ENCODE peak calls at places on chromosomes 13 and 19, in six cellular contexts. O is lung, D is psoas muscle, Q is thoracic aorta, V is fibroblast of mammary gland, L is AG09319. N is an unnamed sample.

GRCh38 chr13:45092668-45093067 is 27.6 kb upstream of the GTF2F2 start:
- DNase-seq in O (no peak), D (no peak), Q (no peak), V (peak), L (peak), N (peak)

GRCh38 chr19:49425922-49426592 is 869 bp downstream of the GFY start:
- DNase-seq in O (no peak), D (no peak), Q (no peak), V (peak), L (no peak), N (no peak)

GRCh38 chr19:48746738-48747575 is at the start of gene IZUMO1:
- DNase-seq in O (peak), D (peak), Q (peak), V (peak), L (peak), N (peak)

GRCh38 chr19:51368366-51369282 is at the start of gene CLDND2:
- DNase-seq in O (no peak), D (peak), Q (no peak), V (no peak), L (no peak), N (no peak)

GRCh38 chr13:19618925-19619324 is 14.5 kb upstream of the MPHOSPH8 start:
- DNase-seq in O (no peak), D (no peak), Q (no peak), V (peak), L (no peak), N (peak)

GRCh38 chr13:28093871-28094270 is 6.5 kb downstream of the FLT3 start:
- DNase-seq in O (no peak), D (no peak), Q (no peak), V (no peak), L (no peak), N (no peak)

GRCh38 chr19:51417107-51417806 is at the start of gene SIGLEC10:
- DNase-seq in O (peak), D (no peak), Q (no peak), V (peak), L (no peak), N (no peak)

GRCh38 chr19:50858896-50859295 is 4.2 kb downstream of the KLK3 start:
- DNase-seq in O (no peak), D (no peak), Q (no peak), V (no peak), L (no peak), N (no peak)

GRCh38 chr13:113783482-113783881 is 24.5 kb downstream of the TMEM255B start:
- DNase-seq in O (no peak), D (no peak), Q (no peak), V (no peak), L (no peak), N (no peak)

GRCh38 chr19:13176345-13176744 is 26.1 kb downstream of the IER2 start:
- DNase-seq in O (no peak), D (no peak), Q (no peak), V (no peak), L (no peak), N (no peak)

GRCh38 chr13:100096526-100096925 is 7.6 kb downstream of the PCCA start:
- DNase-seq in O (no peak), D (no peak), Q (no peak), V (no peak), L (no peak), N (no peak)

GRCh38 chr19:14116918-14117578 is 514 bp downstream of the PRKACA start:
- DNase-seq in O (peak), D (peak), Q (no peak), V (no peak), L (no peak), N (no peak)

GRCh38 chr13:109312399-109312798 is 474.0 kb downstream of the IRS2 start:
- DNase-seq in O (no peak), D (no peak), Q (no peak), V (no peak), L (no peak), N (no peak)

GRCh38 chr13:109301276-109301675 is 485.1 kb downstream of the IRS2 start:
- DNase-seq in O (no peak), D (no peak), Q (no peak), V (no peak), L (no peak), N (no peak)

GRCh38 chr13:109309625-109310363 is 476.6 kb downstream of the IRS2 start:
- DNase-seq in O (no peak), D (no peak), Q (no peak), V (no peak), L (no peak), N (no peak)

GRCh38 chr13:109301711-109302110 is 484.7 kb downstream of the IRS2 start:
- DNase-seq in O (no peak), D (no peak), Q (no peak), V (no peak), L (no peak), N (no peak)

DNA sequence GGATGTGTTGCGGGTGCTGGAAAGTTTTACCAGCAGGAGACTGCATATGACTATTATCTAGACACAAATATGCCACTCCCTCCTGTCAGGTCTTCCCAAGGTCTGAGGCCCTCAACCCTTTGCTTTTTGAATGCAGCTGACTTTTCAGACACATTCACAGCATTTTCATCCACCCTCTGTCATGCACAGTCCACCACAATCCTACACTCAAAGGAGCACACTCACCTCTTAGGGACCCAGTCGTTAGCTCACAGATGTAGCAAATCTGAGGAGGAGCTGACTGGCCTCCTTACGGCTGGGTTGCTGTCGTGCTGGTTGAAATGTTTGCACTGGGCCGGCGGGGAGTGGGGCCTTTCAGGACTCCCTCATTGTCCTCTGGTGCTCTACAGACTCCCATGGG is 479.4 kb downstream of the IRS2 start:
- DNase-seq in O (no peak), D (no peak), Q (no peak), V (no peak), L (no peak), N (no peak)
- TF ChIP-seq CTCF in O (no peak), D (no peak), Q (no peak), V (no peak), L (no peak), N (no peak)

GRCh38 chr19:16659832-16660708 is at the start of gene SMIM7:
- DNase-seq in O (peak), D (peak), Q (peak), V (peak), L (peak), N (peak)
- TF ChIP-seq CTCF in O (no peak), D (peak), Q (no peak), V (no peak), L (peak), N (peak)

DNA sequence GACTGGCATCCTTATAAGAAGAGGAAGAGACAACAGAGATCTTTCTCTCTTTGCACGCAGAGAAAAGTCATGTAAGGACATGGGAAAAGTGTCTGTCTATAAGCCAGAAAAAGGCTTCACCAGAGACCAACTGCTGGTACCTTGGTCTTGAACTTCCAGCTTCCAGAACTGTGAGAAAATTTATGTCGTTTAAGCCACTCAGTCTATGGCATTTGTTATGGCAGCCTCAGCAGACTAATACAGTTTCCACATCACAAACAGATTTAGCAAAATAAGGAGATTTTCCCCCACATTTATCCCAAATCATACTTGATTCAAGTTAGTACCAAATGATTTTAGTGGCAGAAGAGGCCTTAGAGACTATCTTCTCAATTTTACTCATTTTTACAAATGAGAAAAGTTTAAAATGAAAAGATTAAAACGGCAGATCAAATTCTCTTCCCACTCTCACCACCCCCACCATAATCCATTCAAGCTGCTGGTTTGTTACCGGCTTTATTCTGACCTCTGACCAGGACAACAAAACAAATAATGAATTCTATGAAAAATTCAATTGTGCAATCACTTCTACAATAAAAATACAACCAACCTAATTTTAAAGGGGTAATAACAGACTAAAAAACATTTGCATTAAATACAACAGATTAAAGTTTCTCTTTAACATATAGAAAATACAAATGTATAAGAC is 316.3 kb downstream of the TBC1D4 start:
- DNase-seq in O (no peak), D (no peak), Q (no peak), V (peak), L (no peak), N (no peak)
- TF ChIP-seq CTCF in O (no peak), D (no peak), Q (no peak), V (no peak), L (no peak), N (no peak)

GRCh38 chr19:42311612-42312160 is 1.4 kb upstream of the TMEM145 start:
- DNase-seq in O (no peak), D (no peak), Q (no peak), V (no peak), L (no peak), N (no peak)
- TF ChIP-seq CTCF in O (no peak), D (no peak), Q (no peak), V (peak), L (no peak), N (peak)

GRCh38 chr13:51912511-51913225 is 50.9 kb downstream of the CCDC70 start:
- DNase-seq in O (no peak), D (no peak), Q (no peak), V (no peak), L (no peak), N (no peak)

GRCh38 chr13:51914137-51914493 is 52.3 kb downstream of the CCDC70 start:
- DNase-seq in O (no peak), D (no peak), Q (no peak), V (no peak), L (no peak), N (no peak)

GRCh38 chr13:51913421-51914136 is 51.8 kb downstream of the CCDC70 start:
- DNase-seq in O (no peak), D (no peak), Q (no peak), V (no peak), L (no peak), N (no peak)

GRCh38 chr13:51910508-51910907 is 48.7 kb downstream of the CCDC70 start:
- DNase-seq in O (no peak), D (no peak), Q (no peak), V (no peak), L (no peak), N (no peak)

GRCh38 chr13:51912091-51912490 is 50.3 kb downstream of the CCDC70 start:
- DNase-seq in O (no peak), D (no peak), Q (no peak), V (no peak), L (no peak), N (no peak)
- TF ChIP-seq CTCF in O (no peak), D (no peak), Q (no peak), V (no peak), L (no peak), N (no peak)

GRCh38 chr19:38143847-38144246 is 80.2 kb downstream of the DPF1 start:
- DNase-seq in O (no peak), D (no peak), Q (no peak), V (no peak), L (no peak), N (no peak)
- TF ChIP-seq CTCF in O (no peak), D (no peak), Q (no peak), V (no peak), L (peak), N (peak)